ENCODE peak calls at places on chromosomes 7 and 10, in ten cellular contexts. N is H9; X is endothelial cell; J is ELF-1; C is SJSA1; Q is naive thymus-derived CD4-positive, alpha-beta T cell; E is LoVo; U is stimulated activated CD4-positive, alpha-beta T cell treated with anti-CD3 and anti-CD28 coated beads, Interleukin-2, amount 100 ng/mL, for 24 hours; Z is A172; K is hepatocyte. P is an unnamed sample.

GRCh38 chr10:55897436-55897835 is 463.6 kb downstream of the ZWINT start:
- DNase-seq in N (peak; percentile 38), X (no peak), J (peak; percentile 54), C (no peak), Q (no peak), E (no peak), U (no peak), Z (no peak), K (no peak), P (no peak)

GRCh38 chr7:35019179-35019729 is 18.0 kb downstream of the DPY19L1 start:
- DNase-seq in N (no peak), X (no peak), J (no peak), C (no peak), Q (no peak), E (no peak), U (no peak), Z (no peak), K (no peak), P (no peak)

GRCh38 chr7:125149151-125149550 is 219.5 kb upstream of the POT1 start:
- DNase-seq in N (no peak), X (no peak), J (no peak), C (no peak), Q (no peak), E (no peak), U (no peak), Z (no peak), K (no peak), P (no peak)

GRCh38 chr7:55325371-55325792 is 39.8 kb upstream of the LANCL2 start:
- DNase-seq in N (no peak), X (no peak), J (no peak), C (no peak), Q (no peak), E (no peak), U (no peak), Z (peak; percentile 94), K (no peak), P (no peak)

GRCh38 chr7:112416127-112416526 is 34.1 kb upstream of the IFRD1 start:
- DNase-seq in N (no peak), X (no peak), J (no peak), C (no peak), Q (no peak), E (no peak), U (no peak), Z (peak; percentile 55), K (no peak), P (no peak)

GRCh38 chr10:34291466-34292177 is 523.5 kb downstream of the PARD3 start:
- DNase-seq in N (no peak), X (no peak), J (no peak), C (no peak), Q (no peak), E (no peak), U (no peak), Z (no peak), K (no peak), P (no peak)

GRCh38 chr10:72335394-72336258 is 19.1 kb downstream of the DNAJB12 start:
- DNase-seq in N (no peak), X (no peak), J (no peak), C (peak; percentile 57), Q (no peak), E (no peak), U (peak; percentile 54), Z (peak; percentile 78), K (peak; percentile 11), P (peak; percentile 57)

GRCh38 chr10:72007246-72007892 is 43.2 kb downstream of the CHST3 start:
- DNase-seq in N (no peak), X (no peak), J (no peak), C (no peak), Q (no peak), E (no peak), U (no peak), Z (no peak), K (no peak), P (no peak)

GRCh38 chr7:51802698-51803097 is 486.1 kb upstream of the COBL start:
- DNase-seq in N (peak; percentile 31), X (no peak), J (peak; percentile 13), C (no peak), Q (no peak), E (no peak), U (no peak), Z (no peak), K (no peak), P (no peak)

GRCh38 chr10:4270116-4270515 is 485.1 kb upstream of the KLF6 start:
- DNase-seq in N (no peak), X (no peak), J (peak; percentile 45), C (peak; percentile 80), Q (no peak), E (no peak), U (no peak), Z (peak; percentile 70), K (peak; percentile 46), P (no peak)

GRCh38 chr10:3265081-3265480 is 92.5 kb upstream of the PITRM1 start:
- DNase-seq in N (no peak), X (no peak), J (no peak), C (peak; percentile 90), Q (no peak), E (no peak), U (no peak), Z (peak; percentile 43), K (no peak), P (peak; percentile 39)